ENCODE peak calls at places on chromosome 5, in ten cellular contexts. N is spleen, O is uterus, F is esophagus squamous epithelium, J is heart left ventricle, I is HCT116, Q is ovary, E is body of pancreas, Z is A549, U is breast epithelium. V is an unnamed sample.

GRCh38 chr5:32916648-32917047 is 205.5 kb downstream of the NPR3 start:
- DNase-seq in U (no peak), Q (peak), N (no peak), I (peak), Z (peak), J (no peak), F (no peak), E (peak), O (no peak), V (no peak)

GRCh38 chr5:123670981-123671557 is 159.1 kb downstream of the CSNK1G3 start:
- DNase-seq in J (peak), F (no peak), I (peak), N (no peak), U (no peak), Q (peak), E (peak), Z (peak), O (peak), V (peak)

GRCh38 chr5:111117149-111117548 is 25.0 kb downstream of the WDR36 start:
- DNase-seq in U (no peak), F (no peak), O (no peak), Z (no peak), Q (no peak), E (no peak), J (no peak), I (no peak), N (no peak), V (no peak)

GRCh38 chr5:108560581-108560980 is 178.7 kb upstream of the FBXL17 start:
- DNase-seq in N (no peak), J (peak), E (no peak), Q (no peak), O (no peak), F (no peak), I (no peak), U (no peak), Z (no peak), V (no peak)

GRCh38 chr5:132298305-132298704 is 4.1 kb downstream of the SLC22A4 start:
- DNase-seq in O (no peak), E (no peak), N (no peak), Q (no peak), U (no peak), Z (no peak), I (no peak), J (no peak), F (no peak), V (no peak)

GRCh38 chr5:96780626-96781025 is 27.1 kb downstream of the ERAP1 start:
- DNase-seq in J (no peak), U (no peak), E (no peak), O (no peak), N (no peak), F (no peak), I (no peak), Z (no peak), Q (no peak), V (no peak)

GRCh38 chr5:149128023-149128875 is 13.0 kb upstream of the ABLIM3 start:
- DNase-seq in J (no peak), U (no peak), I (no peak), Z (peak), N (no peak), Q (no peak), E (peak), F (no peak), O (no peak), V (no peak)

GRCh38 chr5:138025285-138025684 is 7.6 kb downstream of the FAM13B start:
- DNase-seq in U (no peak), J (no peak), Q (no peak), F (no peak), O (no peak), Z (no peak), E (no peak), N (no peak), I (no peak), V (no peak)

GRCh38 chr5:179805529-179806249 is 977 bp downstream of the MGAT4B start:
- DNase-seq in I (no peak), Z (peak), E (peak), U (no peak), F (no peak), O (no peak), N (peak), Q (no peak), J (peak), V (peak)

DNA sequence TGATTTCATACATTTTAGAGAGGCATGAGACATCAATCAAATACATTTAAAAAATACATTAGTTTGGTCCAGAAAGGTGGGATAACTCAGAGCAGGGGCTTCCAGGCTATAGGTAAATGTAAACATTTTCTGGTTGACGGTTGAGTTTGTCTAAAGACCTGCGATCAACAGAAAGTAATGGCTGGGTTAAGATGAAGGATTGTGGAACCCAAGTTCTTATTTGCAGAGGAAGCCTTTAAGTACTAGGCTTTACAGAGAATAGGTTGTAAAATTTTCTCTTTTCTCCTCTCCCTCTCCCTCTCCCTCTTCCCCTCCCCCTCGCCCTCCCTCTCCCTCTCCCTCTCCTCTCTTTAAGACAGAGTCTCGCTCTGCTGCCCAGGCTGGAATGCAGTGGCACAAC is 50.8 kb downstream of the PTTG1 start:
- DNase-seq in I (no peak), N (no peak), U (no peak), Q (no peak), Z (no peak), O (no peak), J (no peak), E (no peak), F (no peak), V (no peak)
- H3K4me3 ChIP-seq in I (no peak), N (no peak), U (no peak), Q (no peak), Z (no peak), O (no peak), J (no peak), E (no peak), F (no peak), V (no peak)

DNA sequence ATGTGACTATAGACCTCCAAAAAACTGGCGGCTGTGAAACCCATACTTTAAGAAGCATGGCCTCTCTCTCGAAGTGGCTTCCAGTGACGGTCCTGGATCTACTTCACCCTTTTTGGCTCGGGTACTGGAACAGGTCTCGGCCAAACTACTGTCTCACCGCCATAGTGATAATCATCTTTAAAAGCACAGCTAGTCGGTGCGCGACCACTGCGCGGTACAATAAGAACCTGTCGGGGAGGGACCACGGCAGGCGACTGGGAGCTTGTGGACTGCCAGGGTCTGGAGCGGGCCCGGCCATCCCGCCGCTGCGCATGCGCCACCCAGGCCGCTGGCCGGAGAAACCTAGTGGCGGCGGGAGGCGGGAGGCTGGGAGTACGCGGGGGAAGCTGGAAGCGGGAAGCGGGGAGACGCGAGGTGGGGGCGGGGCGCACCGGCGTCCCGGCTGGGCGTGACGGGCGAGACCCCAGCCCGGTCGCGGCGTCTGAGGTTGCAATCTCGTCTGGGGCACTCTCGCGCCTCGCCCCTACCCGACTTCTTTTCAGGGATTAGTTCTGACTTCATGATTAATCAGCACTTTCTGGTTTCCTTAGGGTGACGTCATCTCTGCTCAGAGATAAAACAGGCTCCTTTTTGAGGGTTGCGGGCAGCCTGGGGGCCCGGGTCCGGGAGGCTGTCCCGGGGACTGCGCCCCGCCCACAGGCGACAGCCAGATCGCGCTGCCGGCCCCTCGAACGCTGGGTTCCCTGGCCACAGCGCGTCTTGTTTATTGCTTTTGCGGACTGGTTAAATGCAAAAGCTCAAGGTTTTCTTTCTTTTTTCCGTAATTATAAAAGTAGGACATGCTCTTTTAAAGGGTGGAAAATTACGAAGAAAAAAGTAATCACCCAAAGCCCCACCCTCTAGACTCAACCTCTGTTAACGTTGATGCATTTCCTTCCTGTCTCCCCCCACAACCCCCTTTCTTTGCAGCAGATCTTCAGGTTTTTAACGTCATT is 266.8 kb downstream of the CWC27 start:
- DNase-seq in Z (peak), O (peak), N (peak), I (peak), Q (peak), E (peak), U (peak), J (peak), F (peak), V (peak)
- TF ChIP-seq POLR2A in Z (peak), O (peak), N (no peak), I (peak), Q (peak), E (peak), U (peak), J (peak), F (peak), V (no peak)

GRCh38 chr5:55896663-55897062 is 45.5 kb downstream of the IL31RA start:
- DNase-seq in Z (no peak), Q (no peak), E (no peak), O (no peak), J (no peak), I (no peak), N (no peak), F (no peak), U (no peak), V (no peak)

GRCh38 chr5:55896238-55896637 is 45.1 kb downstream of the IL31RA start:
- DNase-seq in E (no peak), O (no peak), I (no peak), Z (no peak), J (no peak), U (no peak), Q (no peak), F (no peak), N (no peak), V (no peak)

GRCh38 chr5:55897905-55898304 is 46.7 kb downstream of the IL31RA start:
- DNase-seq in U (no peak), N (no peak), O (peak), F (no peak), Z (no peak), Q (peak), I (no peak), E (peak), J (peak), V (peak)

GRCh38 chr5:55899344-55899743 is 48.2 kb downstream of the IL31RA start:
- DNase-seq in I (no peak), O (no peak), U (no peak), N (no peak), Z (no peak), J (no peak), E (no peak), Q (no peak), F (no peak), V (no peak)

GRCh38 chr5:55897206-55897894 is 46.2 kb downstream of the IL31RA start:
- DNase-seq in Z (no peak), F (no peak), I (no peak), O (no peak), U (no peak), E (no peak), Q (no peak), J (no peak), N (no peak), V (no peak)
- H3K4me3 ChIP-seq in Z (no peak), F (no peak), I (no peak), O (no peak), U (no peak), E (no peak), Q (no peak), J (no peak), N (no peak), V (no peak)

GRCh38 chr5:142324377-142324870 is 397 bp downstream of the SPRY4 start:
- DNase-seq in F (no peak), Q (no peak), U (no peak), O (no peak), Z (no peak), E (peak), J (no peak), N (no peak), I (no peak), V (no peak)

GRCh38 chr5:142326480-142326938 is 1.7 kb upstream of the SPRY4 start:
- DNase-seq in Z (no peak), O (no peak), I (no peak), E (no peak), Q (no peak), U (no peak), J (no peak), F (no peak), N (no peak), V (no peak)

GRCh38 chr5:142323480-142324376 is 1.1 kb downstream of the SPRY4 start:
- DNase-seq in F (no peak), N (no peak), U (no peak), E (no peak), O (peak), I (no peak), Q (no peak), J (no peak), Z (peak), V (peak)

GRCh38 chr5:142325677-142326479 is 1.1 kb upstream of the SPRY4 start:
- DNase-seq in Q (no peak), U (no peak), Z (peak), N (no peak), F (no peak), I (peak), J (peak), O (peak), E (peak), V (no peak)

GRCh38 chr5:142324871-142325676 is at the start of gene SPRY4:
- DNase-seq in J (peak), Z (peak), E (peak), Q (peak), N (peak), O (peak), F (peak), U (peak), I (peak), V (peak)
- TF ChIP-seq POLR2A in J (peak), Z (peak), E (peak), Q (peak), N (no peak), O (peak), F (peak), U (peak), I (peak), V (no peak)

GRCh38 chr5:158899201-158899600 is 200.5 kb downstream of the EBF1 start:
- DNase-seq in O (no peak), U (no peak), N (no peak), I (no peak), Z (no peak), Q (no peak), J (no peak), E (no peak), F (no peak), V (no peak)

GRCh38 chr5:158895573-158895972 is 204.1 kb downstream of the EBF1 start:
- DNase-seq in Z (peak), N (no peak), Q (no peak), I (no peak), J (no peak), E (no peak), O (no peak), U (no peak), F (no peak), V (no peak)

GRCh38 chr5:158899792-158900191 is 199.9 kb downstream of the EBF1 start:
- DNase-seq in O (peak), Z (no peak), E (peak), F (no peak), I (no peak), Q (peak), J (peak), N (no peak), U (no peak), V (peak)

GRCh38 chr5:158897444-158898160 is 202.1 kb downstream of the EBF1 start:
- DNase-seq in O (no peak), Q (no peak), E (no peak), Z (no peak), F (no peak), J (no peak), N (no peak), I (no peak), U (no peak), V (no peak)

GRCh38 chr5:158898185-158899177 is 201.2 kb downstream of the EBF1 start:
- DNase-seq in J (no peak), N (no peak), O (no peak), U (no peak), Q (no peak), F (no peak), Z (peak), I (no peak), E (no peak), V (no peak)
- H3K4me3 ChIP-seq in J (no peak), N (no peak), O (no peak), U (no peak), Q (no peak), F (no peak), Z (no peak), I (no peak), E (no peak), V (no peak)

GRCh38 chr5:181235323-181235688 is 8.4 kb downstream of the RACK1 start:
- DNase-seq in E (no peak), J (no peak), I (no peak), U (no peak), Q (no peak), O (no peak), N (no peak), F (no peak), Z (no peak), V (no peak)

GRCh38 chr5:181232593-181232992 is 9.5 kb downstream of the TRIM41 start:
- DNase-seq in I (no peak), U (no peak), O (no peak), N (no peak), Q (no peak), F (no peak), E (no peak), Z (no peak), J (no peak), V (no peak)

GRCh38 chr5:181234116-181234454 is 9.6 kb downstream of the RACK1 start:
- DNase-seq in Q (no peak), I (no peak), O (no peak), F (no peak), U (no peak), J (no peak), E (no peak), N (peak), Z (no peak), V (peak)

GRCh38 chr5:181234455-181235306 is 9.0 kb downstream of the RACK1 start:
- DNase-seq in Z (no peak), Q (no peak), E (no peak), U (no peak), I (no peak), N (peak), J (no peak), F (no peak), O (no peak), V (no peak)

GRCh38 chr5:181233436-181234115 is 10.1 kb downstream of the RACK1 start:
- DNase-seq in E (no peak), N (peak), F (no peak), O (no peak), U (no peak), I (no peak), Z (no peak), Q (no peak), J (no peak), V (no peak)
- TF ChIP-seq POLR2A in E (no peak), N (no peak), F (no peak), O (no peak), U (no peak), I (no peak), Z (no peak), Q (no peak), J (no peak), V (no peak)

GRCh38 chr5:119288364-119289047 is 67.3 kb upstream of the TNFAIP8 start:
- DNase-seq in U (no peak), I (no peak), Q (no peak), E (no peak), J (no peak), O (no peak), F (no peak), Z (no peak), N (no peak), V (no peak)
- H3K4me3 ChIP-seq in U (no peak), I (no peak), Q (no peak), E (no peak), J (no peak), O (no peak), F (no peak), Z (peak), N (no peak), V (no peak)

V was measured in lower leg skin.